ENCODE peak calls at places on chromosomes 2 and 18, in ten cellular contexts. A, G, W, R, D, Q, B, C, J and P are unnamed samples.

GRCh38 chr2:180130403-180130802 is 123.3 kb upstream of the CWC22 start:
- DNase-seq in A (no peak), G (no peak), W (no peak), R (no peak), D (no peak), Q (peak; percentile 7), B (no peak), C (no peak), J (peak; percentile 65), P (peak; percentile 23)

GRCh38 chr2:111175615-111176014 is 54.9 kb downstream of the BCL2L11 start:
- DNase-seq in A (no peak), G (no peak), W (no peak), R (no peak), D (no peak), Q (no peak), B (no peak), C (no peak), J (no peak), P (no peak)

GRCh38 chr2:134660619-134661403 is 58.0 kb downstream of the TMEM163 start:
- DNase-seq in A (no peak), G (no peak), W (no peak), R (no peak), D (no peak), Q (no peak), B (no peak), C (no peak), J (no peak), P (no peak)

GRCh38 chr18:77093067-77093430 is 39.5 kb downstream of the MBP start:
- DNase-seq in A (no peak), G (no peak), W (no peak), R (no peak), D (no peak), Q (no peak), B (no peak), C (no peak), J (no peak), P (no peak)

GRCh38 chr2:20188851-20189250 is 36.1 kb downstream of the SDC1 start:
- DNase-seq in A (no peak), G (no peak), W (no peak), R (no peak), D (peak; percentile 91), Q (no peak), B (no peak), C (no peak), J (no peak), P (no peak)

GRCh38 chr2:46422717-46423394 is 56.5 kb upstream of the TMEM247 start:
- DNase-seq in A (no peak), G (no peak), W (no peak), R (no peak), D (no peak), Q (no peak), B (no peak), C (no peak), J (no peak), P (no peak)

GRCh38 chr2:26922638-26923466 is 47.6 kb upstream of the MAPRE3 start:
- DNase-seq in A (peak; percentile 46), G (no peak), W (no peak), R (peak; percentile 61), D (peak; percentile 82), Q (no peak), B (no peak), C (peak; percentile 1), J (peak; percentile 6), P (peak; percentile 59)

GRCh38 chr2:47690132-47690531 is 92.8 kb upstream of the MSH6 start:
- DNase-seq in A (no peak), G (no peak), W (no peak), R (no peak), D (no peak), Q (no peak), B (no peak), C (no peak), J (no peak), P (no peak)

GRCh38 chr2:35783723-35784122 is 571.9 kb upstream of the CRIM1 start:
- DNase-seq in A (no peak), G (no peak), W (no peak), R (peak; percentile 12), D (no peak), Q (no peak), B (no peak), C (no peak), J (no peak), P (no peak)

GRCh38 chr18:55301196-55301540 is 286.8 kb downstream of the TCF4 start:
- DNase-seq in A (no peak), G (no peak), W (no peak), R (no peak), D (peak; percentile 58), Q (no peak), B (no peak), C (no peak), J (peak; percentile 17), P (peak; percentile 16)

GRCh38 chr2:3297523-3297922 is 80.1 kb downstream of the EIPR1 start:
- DNase-seq in A (no peak), G (no peak), W (no peak), R (no peak), D (no peak), Q (no peak), B (no peak), C (no peak), J (no peak), P (no peak)

GRCh38 chr2:199019898-199020507 is 437.7 kb downstream of the SATB2 start:
- DNase-seq in A (no peak), G (no peak), W (no peak), R (peak; percentile 3), D (peak; percentile 66), Q (peak; percentile 20), B (no peak), C (no peak), J (peak; percentile 59), P (peak; percentile 57)

GRCh38 chr18:36066731-36067117 is 635 bp downstream of the RPRD1A start:
- DNase-seq in A (no peak), G (no peak), W (no peak), R (no peak), D (no peak), Q (no peak), B (no peak), C (no peak), J (peak; percentile 5), P (peak; percentile 9)

GRCh38 chr18:75267643-75268184 is 57.1 kb downstream of the TSHZ1 start:
- DNase-seq in A (no peak), G (no peak), W (no peak), R (no peak), D (no peak), Q (no peak), B (no peak), C (no peak), J (no peak), P (no peak)

GRCh38 chr2:120861576-120862191 is 126.0 kb downstream of the GLI2 start:
- DNase-seq in A (no peak), G (no peak), W (no peak), R (no peak), D (peak; percentile 50), Q (no peak), B (no peak), C (no peak), J (peak; percentile 66), P (no peak)

GRCh38 chr2:240502430-240503121 is 55.2 kb downstream of the ANKMY1 start:
- DNase-seq in A (peak; percentile 8), G (no peak), W (no peak), R (no peak), D (no peak), Q (no peak), B (peak; percentile 40), C (no peak), J (no peak), P (no peak)

GRCh38 chr2:226797289-226797988 is 2.2 kb downstream of the IRS1 start:
- DNase-seq in A (peak; percentile 21), G (no peak), W (peak; percentile 30), R (no peak), D (no peak), Q (peak; percentile 57), B (peak; percentile 53), C (no peak), J (peak; percentile 75), P (peak; percentile 69)

GRCh38 chr18:35171315-35171987 is 69.4 kb upstream of the ZNF397 start:
- DNase-seq in A (no peak), G (no peak), W (no peak), R (no peak), D (no peak), Q (no peak), B (no peak), C (no peak), J (no peak), P (peak; percentile 11)